ENCODE peak calls at places on chromosomes 16 and 17, in five cellular contexts. S is GM12878; X is left cardiac atrium; L is activated naive CD8-positive, alpha-beta T cell treated with anti-CD3 and anti-CD28 coated beads, Interleukin-2, amount 10 ng/mL, durations not matched to agents 7 days and 5 days; R is activated CD8-positive, alpha-beta memory T cell treated with anti-CD3 and anti-CD28 coated beads, Interleukin-2, amount 10 ng/mL, durations not matched to agents 7 days and 5 days. O is an unnamed sample.

GRCh38 chr17:48952904-48953303 is 8.3 kb upstream of the SNF8 start:
- ATAC-seq in L (no peak), X (no peak), S (peak), R (no peak), O (peak)

GRCh38 chr17:64240741-64241347 is 22.2 kb downstream of the TEX2 start:
- ATAC-seq in X (peak), R (no peak), L (no peak), S (no peak), O (no peak)

GRCh38 chr16:14501331-14502255 is 128.5 kb downstream of the PARN start:
- ATAC-seq in X (peak), L (no peak), S (peak), R (no peak), O (no peak)

GRCh38 chr16:85674828-85675227 is 13.9 kb downstream of the GINS2 start:
- ATAC-seq in S (peak), R (no peak), X (no peak), L (no peak), O (no peak)

GRCh38 chr17:63722403-63722802 is 19.2 kb downstream of the STRADA start:
- ATAC-seq in R (no peak), L (no peak), S (no peak), X (peak), O (no peak)

GRCh38 chr17:77118251-77118928 is 22.4 kb upstream of the SEC14L1 start:
- ATAC-seq in X (no peak), S (no peak), R (no peak), L (no peak), O (no peak)

GRCh38 chr17:70274255-70274654 is 104.9 kb downstream of the KCNJ2 start:
- ATAC-seq in R (no peak), L (no peak), S (no peak), X (no peak), O (no peak)

GRCh38 chr16:54936979-54937672 is 6.5 kb downstream of the IRX5 start:
- ATAC-seq in S (no peak), X (peak), L (no peak), R (no peak), O (no peak)

GRCh38 chr16:69404275-69404805 is 18.5 kb upstream of the TERF2 start:
- ATAC-seq in S (no peak), L (no peak), R (no peak), X (peak), O (no peak)

GRCh38 chr17:47935961-47936360 is 5.4 kb upstream of the PNPO start:
- ATAC-seq in L (no peak), X (peak), S (no peak), R (no peak), O (no peak)

GRCh38 chr17:8005951-8006730 is 3.7 kb downstream of the GUCY2D start:
- ATAC-seq in L (no peak), S (peak), R (no peak), X (no peak), O (no peak)

GRCh38 chr17:14670861-14671260 is 370.0 kb downstream of the HS3ST3B1 start:
- ATAC-seq in R (no peak), L (no peak), X (no peak), S (no peak), O (no peak)

GRCh38 chr17:62165378-62165722 is 100.3 kb upstream of the MED13 start:
- ATAC-seq in L (no peak), R (no peak), S (peak), X (no peak), O (no peak)

GRCh38 chr17:40485851-40486512 is 15.4 kb downstream of the TNS4 start:
- ATAC-seq in S (no peak), R (no peak), X (peak), L (no peak), O (no peak)

GRCh38 chr17:41271858-41272257 is 3.6 kb upstream of the KRTAP9-7 start:
- ATAC-seq in S (no peak), L (no peak), X (no peak), R (no peak), O (no peak)

GRCh38 chr17:67628580-67629013 is 89.1 kb upstream of the NOL11 start:
- ATAC-seq in S (peak), X (peak), R (no peak), L (peak), O (peak)

GRCh38 chr16:101586-101985 is 23.6 kb downstream of the MPG start:
- ATAC-seq in L (no peak), S (no peak), R (no peak), X (peak), O (no peak)

GRCh38 chr17:81090361-81091133 is 55.6 kb downstream of the BAIAP2 start:
- ATAC-seq in L (peak), R (no peak), S (peak), X (peak), O (no peak)

GRCh38 chr16:79723583-79724168 is 123.1 kb upstream of the MAF start:
- ATAC-seq in R (no peak), X (no peak), L (no peak), S (no peak), O (no peak)

GRCh38 chr16:23924138-23924537 is 88.4 kb downstream of the PRKCB start:
- ATAC-seq in L (no peak), S (peak), R (no peak), X (no peak), O (peak)

GRCh38 chr17:20307325-20307910 is 159.9 kb downstream of the LGALS9B start:
- ATAC-seq in R (no peak), X (no peak), L (no peak), S (no peak), O (no peak)

GRCh38 chr17:57600092-57600491 is 145.0 kb downstream of the CCDC182 start:
- ATAC-seq in S (no peak), R (peak), L (peak), X (no peak), O (no peak)

GRCh38 chr17:45396496-45397205 is 36.0 kb downstream of the ARHGAP27 start:
- ATAC-seq in S (no peak), X (no peak), L (no peak), R (no peak), O (no peak)

GRCh38 chr17:15513058-15513858 is 45.8 kb upstream of the CDRT4 start:
- ATAC-seq in L (no peak), S (no peak), R (no peak), X (peak), O (no peak)

GRCh38 chr17:38881600-38882191 is 11.8 kb downstream of the LASP1 start:
- ATAC-seq in S (peak), L (peak), R (peak), X (peak), O (no peak)

GRCh38 chr17:61833536-61834203 is 29.7 kb downstream of the BRIP1 start:
- ATAC-seq in R (no peak), X (no peak), S (no peak), L (no peak), O (no peak)

GRCh38 chr16:80671281-80671849 is 130.6 kb downstream of the DYNLRB2 start:
- ATAC-seq in X (no peak), L (no peak), R (no peak), S (no peak), O (peak)

GRCh38 chr17:20852541-20853370 is 190.1 kb downstream of the USP22 start:
- ATAC-seq in L (peak), R (peak), X (peak), S (no peak), O (peak)